ENCODE peak calls at places on chromosomes 5 and 9, in eight cellular contexts. U is A549, B is fibroblast of villous mesenchyme, L is cardiac muscle cell, H is tibial nerve, F is vagina, X is activated B cell treated with CpG ODN at 0.5 μM for 24 hours, E is BJ. V is an unnamed sample.
A peak's percentile ranks its signal among the peaks of the same experiment; 100 is the strongest.

GRCh38 chr9:112203536-112203935 is 28.4 kb upstream of the SUSD1 start:
- DNase-seq in E (peak; percentile 35), B (peak; percentile 48), F (no peak), X (no peak), H (no peak), U (no peak), L (peak; percentile 58), V (no peak)

GRCh38 chr9:13992136-13992798 is 321.7 kb downstream of the NFIB start:
- DNase-seq in U (no peak), B (peak; percentile 37), X (no peak), F (no peak), H (no peak), E (no peak), L (peak; percentile 65), V (no peak)

GRCh38 chr5:1194378-1194777 is 7.0 kb upstream of the SLC6A19 start:
- DNase-seq in H (no peak), E (no peak), X (no peak), U (no peak), F (no peak), L (no peak), B (no peak), V (no peak)

GRCh38 chr9:124372038-124372437 is 43.2 kb downstream of the PSMB7 start:
- DNase-seq in F (no peak), X (no peak), E (no peak), B (no peak), H (no peak), L (peak; percentile 36), U (no peak), V (no peak)

GRCh38 chr5:11904270-11904906 is at the start of gene CTNND2:
- DNase-seq in E (no peak), X (no peak), H (no peak), L (peak; percentile 5), U (peak; percentile 9), B (no peak), F (no peak), V (peak; percentile 94)

GRCh38 chr9:21994996-21995651 is 533 bp downstream of the CDKN2B-AS1 start:
- DNase-seq in H (no peak), X (peak; percentile 82), B (peak; percentile 83), E (no peak), F (no peak), U (no peak), L (peak; percentile 74), V (peak; percentile 68)

GRCh38 chr5:24864244-24864643 is 219.5 kb upstream of the CDH10 start:
- DNase-seq in H (no peak), U (no peak), L (no peak), F (no peak), B (no peak), X (no peak), E (no peak), V (no peak)

GRCh38 chr9:965497-965896 is 11.0 kb upstream of the DMRT3 start:
- DNase-seq in X (no peak), U (no peak), F (no peak), L (no peak), E (no peak), B (no peak), H (no peak), V (no peak)

GRCh38 chr5:140633081-140633471 is at the start of gene CD14:
- DNase-seq in F (no peak), B (peak; percentile 46), H (no peak), E (no peak), U (peak; percentile 86), X (no peak), L (peak; percentile 39), V (no peak)

GRCh38 chr9:124600407-124600806 is 93.2 kb upstream of the NR5A1 start:
- DNase-seq in L (no peak), E (no peak), B (no peak), F (no peak), H (no peak), X (no peak), U (no peak), V (no peak)

GRCh38 chr9:99299214-99300102 is 77.4 kb downstream of the SEC61B start:
- DNase-seq in U (no peak), X (no peak), F (no peak), E (peak; percentile 19), B (peak; percentile 24), H (no peak), L (peak; percentile 36), V (no peak)

GRCh38 chr5:83724915-83725314 is 4.3 kb upstream of the HAPLN1 start:
- DNase-seq in H (no peak), B (no peak), F (no peak), U (no peak), E (no peak), X (no peak), L (no peak), V (no peak)

GRCh38 chr5:83720805-83721431 is at the start of gene HAPLN1:
- DNase-seq in F (no peak), B (no peak), E (no peak), L (peak; percentile 46), H (no peak), X (no peak), U (no peak), V (no peak)

GRCh38 chr5:83721878-83722779 is 1.5 kb upstream of the HAPLN1 start:
- DNase-seq in H (peak; percentile 46), X (no peak), B (peak; percentile 37), F (no peak), L (peak; percentile 84), U (peak; percentile 67), E (no peak), V (peak; percentile 86)

GRCh38 chr5:83726912-83727311 is 6.3 kb upstream of the HAPLN1 start:
- DNase-seq in L (no peak), B (no peak), U (no peak), E (no peak), H (no peak), F (no peak), X (no peak), V (no peak)

GRCh38 chr5:83724001-83724400 is 3.3 kb upstream of the HAPLN1 start:
- DNase-seq in X (no peak), B (no peak), F (no peak), H (no peak), E (no peak), L (no peak), U (no peak), V (no peak)
- TF ChIP-seq CTCF in X (no peak), B (no peak), F (no peak), H (no peak), E (no peak), L (no peak), U (no peak), V (no peak)

GRCh38 chr5:163505475-163506457 is at the start of gene MAT2B:
- DNase-seq in H (peak; percentile 93), E (peak; percentile 43), L (peak; percentile 97), X (peak; percentile 92), U (peak; percentile 89), F (peak; percentile 96), B (peak; percentile 96), V (peak; percentile 97)

GRCh38 chr5:163504091-163504931 is 1.1 kb upstream of the MAT2B start:
- DNase-seq in U (no peak), B (peak; percentile 86), L (peak; percentile 75), H (peak; percentile 19), X (peak; percentile 22), E (no peak), F (no peak), V (peak; percentile 26)

GRCh38 chr5:163505049-163505474 is 357 bp upstream of the MAT2B start:
- DNase-seq in F (no peak), E (no peak), H (no peak), X (no peak), B (no peak), L (no peak), U (no peak), V (no peak)

GRCh38 chr5:163506726-163507125 is 1.3 kb downstream of the MAT2B start:
- DNase-seq in H (no peak), E (no peak), F (no peak), X (no peak), U (no peak), B (peak; percentile 56), L (no peak), V (no peak)

DNA sequence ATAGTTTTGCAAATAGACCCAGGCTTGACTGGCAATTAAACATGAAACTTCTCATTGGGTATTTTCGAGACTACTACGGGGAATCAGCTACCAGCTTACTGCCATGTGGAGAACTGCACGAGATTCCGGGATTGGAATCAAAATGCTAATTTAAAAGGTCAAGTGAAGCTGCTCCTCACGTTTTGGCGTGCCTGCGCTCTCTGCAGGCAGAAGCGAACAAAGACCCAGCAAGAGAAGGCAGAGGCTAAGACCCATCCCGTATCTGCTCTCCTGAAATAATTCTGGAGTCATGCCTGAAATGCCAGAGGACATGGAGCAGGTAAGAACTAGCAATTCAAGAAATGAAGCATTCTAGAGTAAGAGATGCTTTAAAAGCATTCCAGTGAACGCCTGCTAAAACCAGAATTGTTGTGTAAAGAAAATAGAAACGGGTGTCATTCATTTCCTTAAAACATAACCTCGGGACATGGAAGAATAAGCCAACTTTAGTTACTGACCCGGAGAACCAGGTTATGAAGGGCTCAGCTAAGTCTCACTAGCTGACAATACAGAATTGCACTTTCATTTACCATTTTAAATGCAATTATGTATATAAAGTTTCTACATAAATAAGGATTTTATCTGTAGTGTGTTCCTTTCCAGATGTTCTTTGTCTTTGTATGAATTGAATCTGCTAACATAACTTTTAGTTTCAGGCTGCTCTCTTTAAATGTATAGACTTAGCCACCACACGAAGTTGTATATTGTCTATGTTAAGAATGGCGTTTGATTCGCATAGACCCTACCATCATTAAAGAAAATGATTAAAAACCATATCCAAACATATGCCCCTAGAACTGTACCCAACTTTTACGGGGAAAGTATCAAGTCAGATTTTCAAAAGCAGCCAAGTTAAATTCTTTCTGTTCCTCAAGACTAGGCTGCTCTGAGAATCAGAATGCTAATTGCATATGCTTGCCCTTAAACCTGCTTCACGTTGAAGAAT is 2.0 kb upstream of the MAT2B start:
- DNase-seq in X (no peak), H (no peak), L (peak; percentile 86), F (no peak), E (peak; percentile 54), B (peak; percentile 87), U (peak; percentile 54), V (peak; percentile 39)
- TF ChIP-seq CTCF in X (no peak), H (no peak), L (peak; percentile 49), F (no peak), E (peak; percentile 60), B (no peak), U (peak; percentile 46), V (no peak)

GRCh38 chr5:77620404-77620803 is 18.1 kb downstream of the OTP start:
- DNase-seq in U (no peak), F (no peak), X (no peak), L (no peak), H (no peak), B (no peak), E (no peak), V (no peak)
- TF ChIP-seq CTCF in U (no peak), F (no peak), X (no peak), L (no peak), H (no peak), B (no peak), E (no peak), V (no peak)

DNA sequence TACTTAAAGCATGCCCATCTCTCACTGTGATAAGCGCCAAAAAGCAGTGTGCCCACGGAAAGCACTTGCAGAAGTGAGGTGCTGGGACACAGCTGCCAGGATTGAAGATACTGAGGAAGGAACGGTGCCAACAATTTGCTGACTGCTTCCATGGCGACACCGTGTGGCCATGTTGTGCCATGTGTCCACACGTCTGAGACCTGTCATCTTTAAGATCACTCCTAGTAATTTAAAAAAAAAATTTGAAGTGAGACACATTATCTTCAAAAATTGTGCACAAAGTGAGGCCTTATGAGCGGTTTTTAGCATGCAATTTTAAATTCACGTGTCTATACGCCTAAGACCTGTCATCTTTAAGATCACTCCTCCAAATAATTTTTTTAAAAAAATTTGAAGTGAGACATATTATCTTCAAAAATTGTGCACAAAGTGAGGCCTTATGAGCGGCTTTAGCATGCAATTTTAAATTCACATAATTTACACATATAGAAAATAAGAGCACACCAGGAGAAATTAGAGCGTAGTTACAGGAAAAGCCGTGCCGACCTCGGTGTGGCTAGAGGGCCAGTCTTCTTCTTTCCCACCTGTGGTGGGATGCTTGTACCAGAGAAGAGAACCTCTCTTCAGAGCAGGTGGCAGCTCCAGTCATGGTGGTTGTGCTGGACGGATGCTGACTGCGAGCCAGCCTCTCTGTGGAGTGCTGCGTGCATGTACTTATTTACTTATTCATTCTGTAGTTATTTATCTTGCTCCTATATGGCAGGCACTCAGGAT is 21.4 kb upstream of the FLT4 start:
- DNase-seq in F (no peak), E (no peak), L (peak; percentile 58), B (peak; percentile 38), X (no peak), U (peak; percentile 40), H (no peak), V (peak; percentile 66)
- TF ChIP-seq CTCF in F (peak; percentile 26), E (peak; percentile 57), L (peak; percentile 62), B (peak; percentile 47), X (no peak), U (peak; percentile 78), H (peak; percentile 45), V (peak; percentile 68)